ENCODE peak calls at places on chromosomes 13 and 19, in five cellular contexts. One of them, this sample, is unnamed.

GRCh38 chr13:21371011-21371410 is 88.1 kb downstream of the ZDHHC20 start:
- DNase-seq in activated T-cell treated with anti-CD3 and anti-CD28 coated beads for 1 hour: no peak
- DNase-seq in coronary artery: no peak
- DNase-seq in naive thymus-derived CD8-positive, alpha-beta T cell: no peak
- DNase-seq in GM20000: no peak
- DNase-seq in this sample: no peak

GRCh38 chr13:110520431-110521295 is 40.9 kb downstream of the RAB20 start:
- DNase-seq in activated T-cell treated with anti-CD3 and anti-CD28 coated beads for 1 hour: no peak
- DNase-seq in coronary artery: peak; percentile 97
- DNase-seq in naive thymus-derived CD8-positive, alpha-beta T cell: no peak
- DNase-seq in GM20000: no peak
- DNase-seq in this sample: peak; percentile 66

GRCh38 chr13:46622013-46622917 is 69.3 kb downstream of the LRCH1 start:
- DNase-seq in activated T-cell treated with anti-CD3 and anti-CD28 coated beads for 1 hour: no peak
- DNase-seq in coronary artery: no peak
- DNase-seq in naive thymus-derived CD8-positive, alpha-beta T cell: no peak
- DNase-seq in GM20000: no peak
- DNase-seq in this sample: no peak

GRCh38 chr13:100650321-100650720 is 24.3 kb downstream of the TMTC4 start:
- DNase-seq in activated T-cell treated with anti-CD3 and anti-CD28 coated beads for 1 hour: no peak
- DNase-seq in coronary artery: no peak
- DNase-seq in naive thymus-derived CD8-positive, alpha-beta T cell: no peak
- DNase-seq in GM20000: no peak
- DNase-seq in this sample: peak; percentile 90

GRCh38 chr19:17441241-17442135 is 7.0 kb downstream of the TMEM221 start:
- DNase-seq in activated T-cell treated with anti-CD3 and anti-CD28 coated beads for 1 hour: no peak
- DNase-seq in coronary artery: no peak
- DNase-seq in naive thymus-derived CD8-positive, alpha-beta T cell: peak; percentile 43
- DNase-seq in GM20000: peak; percentile 42
- DNase-seq in this sample: no peak

GRCh38 chr19:3975637-3976087 is 4.8 kb upstream of the DAPK3 start:
- DNase-seq in activated T-cell treated with anti-CD3 and anti-CD28 coated beads for 1 hour: no peak
- DNase-seq in coronary artery: no peak
- DNase-seq in naive thymus-derived CD8-positive, alpha-beta T cell: no peak
- DNase-seq in GM20000: no peak
- DNase-seq in this sample: no peak

GRCh38 chr13:75685239-75685697 is 49.1 kb downstream of the LMO7 start:
- DNase-seq in activated T-cell treated with anti-CD3 and anti-CD28 coated beads for 1 hour: no peak
- DNase-seq in coronary artery: no peak
- DNase-seq in naive thymus-derived CD8-positive, alpha-beta T cell: no peak
- DNase-seq in GM20000: no peak
- DNase-seq in this sample: no peak

GRCh38 chr19:51098366-51099069 is 9.7 kb downstream of the CTU1 start:
- DNase-seq in activated T-cell treated with anti-CD3 and anti-CD28 coated beads for 1 hour: no peak
- DNase-seq in coronary artery: no peak
- DNase-seq in naive thymus-derived CD8-positive, alpha-beta T cell: peak; percentile 47
- DNase-seq in GM20000: peak; percentile 74
- DNase-seq in this sample: no peak

GRCh38 chr13:53121879-53122278 is 93.3 kb downstream of the OLFM4 start:
- DNase-seq in activated T-cell treated with anti-CD3 and anti-CD28 coated beads for 1 hour: no peak
- DNase-seq in coronary artery: no peak
- DNase-seq in naive thymus-derived CD8-positive, alpha-beta T cell: no peak
- DNase-seq in GM20000: no peak
- DNase-seq in this sample: no peak

GRCh38 chr13:34671136-34671535 is 270.9 kb upstream of the NBEA start:
- DNase-seq in activated T-cell treated with anti-CD3 and anti-CD28 coated beads for 1 hour: no peak
- DNase-seq in coronary artery: no peak
- DNase-seq in naive thymus-derived CD8-positive, alpha-beta T cell: no peak
- DNase-seq in GM20000: no peak
- DNase-seq in this sample: peak; percentile 21

GRCh38 chr13:72180253-72180952 is 313.4 kb upstream of the DACH1 start:
- DNase-seq in activated T-cell treated with anti-CD3 and anti-CD28 coated beads for 1 hour: no peak
- DNase-seq in coronary artery: no peak
- DNase-seq in naive thymus-derived CD8-positive, alpha-beta T cell: no peak
- DNase-seq in GM20000: no peak
- DNase-seq in this sample: no peak

GRCh38 chr13:77274126-77274525 is 52.8 kb downstream of the MYCBP2 start:
- DNase-seq in activated T-cell treated with anti-CD3 and anti-CD28 coated beads for 1 hour: no peak
- DNase-seq in coronary artery: no peak
- DNase-seq in naive thymus-derived CD8-positive, alpha-beta T cell: no peak
- DNase-seq in GM20000: no peak
- DNase-seq in this sample: no peak

GRCh38 chr19:48833977-48834376 is 2.3 kb downstream of the HSD17B14 start:
- DNase-seq in activated T-cell treated with anti-CD3 and anti-CD28 coated beads for 1 hour: no peak
- DNase-seq in coronary artery: no peak
- DNase-seq in naive thymus-derived CD8-positive, alpha-beta T cell: no peak
- DNase-seq in GM20000: no peak
- DNase-seq in this sample: no peak

GRCh38 chr13:67366533-67366932 is 136.4 kb upstream of the PCDH9 start:
- DNase-seq in activated T-cell treated with anti-CD3 and anti-CD28 coated beads for 1 hour: no peak
- DNase-seq in coronary artery: no peak
- DNase-seq in naive thymus-derived CD8-positive, alpha-beta T cell: no peak
- DNase-seq in GM20000: no peak
- DNase-seq in this sample: no peak

GRCh38 chr19:1154731-1155351 is 19.2 kb downstream of the SBNO2 start:
- DNase-seq in activated T-cell treated with anti-CD3 and anti-CD28 coated beads for 1 hour: no peak
- DNase-seq in coronary artery: peak; percentile 94
- DNase-seq in naive thymus-derived CD8-positive, alpha-beta T cell: no peak
- DNase-seq in GM20000: no peak
- DNase-seq in this sample: no peak

GRCh38 chr13:21014666-21015170 is 46.7 kb downstream of the LATS2 start:
- DNase-seq in activated T-cell treated with anti-CD3 and anti-CD28 coated beads for 1 hour: no peak
- DNase-seq in coronary artery: no peak
- DNase-seq in naive thymus-derived CD8-positive, alpha-beta T cell: no peak
- DNase-seq in GM20000: no peak
- DNase-seq in this sample: no peak

GRCh38 chr13:75258159-75258782 is 223.7 kb downstream of the TBC1D4 start:
- DNase-seq in activated T-cell treated with anti-CD3 and anti-CD28 coated beads for 1 hour: no peak
- DNase-seq in coronary artery: no peak
- DNase-seq in naive thymus-derived CD8-positive, alpha-beta T cell: no peak
- DNase-seq in GM20000: no peak
- DNase-seq in this sample: no peak

GRCh38 chr19:55494172-55494761 is 6.0 kb downstream of the SSC5D start:
- DNase-seq in activated T-cell treated with anti-CD3 and anti-CD28 coated beads for 1 hour: no peak
- DNase-seq in coronary artery: no peak
- DNase-seq in naive thymus-derived CD8-positive, alpha-beta T cell: no peak
- DNase-seq in GM20000: peak; percentile 54
- DNase-seq in this sample: no peak

GRCh38 chr13:44396963-44397580 is 23.4 kb downstream of the SERP2 start:
- DNase-seq in activated T-cell treated with anti-CD3 and anti-CD28 coated beads for 1 hour: no peak
- DNase-seq in coronary artery: peak; percentile 68
- DNase-seq in naive thymus-derived CD8-positive, alpha-beta T cell: no peak
- DNase-seq in GM20000: no peak
- DNase-seq in this sample: no peak

GRCh38 chr19:33639034-33639681 is 17.4 kb downstream of the CHST8 start:
- DNase-seq in activated T-cell treated with anti-CD3 and anti-CD28 coated beads for 1 hour: no peak
- DNase-seq in coronary artery: peak; percentile 43
- DNase-seq in naive thymus-derived CD8-positive, alpha-beta T cell: no peak
- DNase-seq in GM20000: no peak
- DNase-seq in this sample: no peak

GRCh38 chr19:58229255-58229639 is 533 bp downstream of the ZNF544 start:
- DNase-seq in activated T-cell treated with anti-CD3 and anti-CD28 coated beads for 1 hour: no peak
- DNase-seq in coronary artery: no peak
- DNase-seq in naive thymus-derived CD8-positive, alpha-beta T cell: peak; percentile 3
- DNase-seq in GM20000: no peak
- DNase-seq in this sample: no peak

GRCh38 chr19:32873560-32873959 is 4.0 kb upstream of the SLC7A9 start:
- DNase-seq in activated T-cell treated with anti-CD3 and anti-CD28 coated beads for 1 hour: no peak
- DNase-seq in coronary artery: no peak
- DNase-seq in naive thymus-derived CD8-positive, alpha-beta T cell: no peak
- DNase-seq in GM20000: no peak
- DNase-seq in this sample: no peak